ENCODE peak calls at places on chromosomes 13 and 19, in seven cellular contexts. L is putamen; X is DMS 273 treated with DMSO at 0.1 percent for 48 hours; E is activated naive CD4-positive, alpha-beta T cell; U is stimulated activated CD4-positive, alpha-beta T cell treated with anti-CD3 and anti-CD28 coated beads, TNF-alpha, amount 100 ng/mL, for 1 hour; M is sigmoid colon; Z is T-helper 2 cell. C is an unnamed sample.

GRCh38 chr19:40339018-40339728 is 9.0 kb downstream of the C19orf47 start:
- DNase-seq in L (no peak), X (no peak), E (no peak), U (no peak), M (no peak), Z (no peak), C (no peak)

GRCh38 chr13:73835138-73835721 is 299.0 kb downstream of the KLF12 start:
- DNase-seq in L (peak), X (peak), E (no peak), U (no peak), M (no peak), Z (no peak), C (no peak)

GRCh38 chr13:111281751-111282311 is 38.6 kb upstream of the TEX29 start:
- DNase-seq in L (peak), X (no peak), E (no peak), U (no peak), M (no peak), Z (no peak), C (no peak)

GRCh38 chr13:21175656-21176194 is 627 bp downstream of the SKA3 start:
- DNase-seq in L (no peak), X (no peak), E (no peak), U (no peak), M (no peak), Z (no peak), C (peak)

GRCh38 chr13:67158903-67159302 is 71.2 kb downstream of the PCDH9 start:
- DNase-seq in L (no peak), X (no peak), E (no peak), U (no peak), M (no peak), Z (no peak), C (no peak)

GRCh38 chr19:43966079-43966694 is 15.2 kb downstream of the ZNF221 start:
- DNase-seq in L (no peak), X (no peak), E (no peak), U (no peak), M (no peak), Z (no peak), C (no peak)

GRCh38 chr19:46926201-46927071 is 65.6 kb downstream of the ARHGAP35 start:
- DNase-seq in L (peak), X (no peak), E (no peak), U (no peak), M (no peak), Z (no peak), C (no peak)

GRCh38 chr19:46351241-46352041 is 4.6 kb downstream of the PPP5C start:
- DNase-seq in L (no peak), X (peak), E (no peak), U (no peak), M (peak), Z (no peak), C (no peak)

GRCh38 chr19:8814176-8814575 is 17.9 kb downstream of the ZNF558 start:
- DNase-seq in L (no peak), X (no peak), E (no peak), U (no peak), M (no peak), Z (no peak), C (no peak)

GRCh38 chr19:2449019-2449418 is 7.7 kb downstream of the LMNB2 start:
- DNase-seq in L (no peak), X (no peak), E (no peak), U (no peak), M (no peak), Z (no peak), C (no peak)

GRCh38 chr13:48782429-48782840 is 128.7 kb downstream of the CYSLTR2 start:
- DNase-seq in L (no peak), X (no peak), E (no peak), U (no peak), M (no peak), Z (no peak), C (no peak)

GRCh38 chr19:48815870-48816501 is 5.2 kb upstream of the BCAT2 start:
- DNase-seq in L (no peak), X (no peak), E (no peak), U (no peak), M (no peak), Z (no peak), C (no peak)

GRCh38 chr19:54188224-54188871 is 1.0 kb downstream of the MBOAT7 start:
- DNase-seq in L (no peak), X (no peak), E (no peak), U (peak), M (no peak), Z (peak), C (no peak)